ENCODE peak calls at places on chromosomes 5 and 9, in four cellular contexts. B is KG1, G is H7, R is heart left ventricle. C is an unnamed sample.

GRCh38 chr5:963310-963672 is 45.3 kb upstream of the NKD2 start:
- DNase-seq in R (no peak), G (peak), B (no peak), C (no peak)

GRCh38 chr5:129547137-129547536 is 87.0 kb downstream of the ADAMTS19 start:
- DNase-seq in R (no peak), B (no peak), G (no peak), C (no peak)

GRCh38 chr5:141050622-141051525 is at the start of gene PCDHB1:
- DNase-seq in R (no peak), G (peak), B (no peak), C (peak)

GRCh38 chr9:133706651-133707050 is 31.5 kb downstream of the SARDH start:
- DNase-seq in B (no peak), R (peak), G (peak), C (no peak)

GRCh38 chr5:135398855-135399837 is at the start of gene MACROH2A1:
- DNase-seq in G (peak), R (peak), B (no peak), C (peak)

GRCh38 chr5:172458956-172459355 is 4.6 kb upstream of the SH3PXD2B start:
- DNase-seq in B (no peak), G (no peak), R (no peak), C (no peak)

GRCh38 chr9:133844876-133845658 is 106.9 kb upstream of the SARDH start:
- DNase-seq in G (no peak), R (peak), B (no peak), C (no peak)

GRCh38 chr9:116689117-116689516 is 2.0 kb downstream of the TRIM32 start:
- DNase-seq in R (no peak), B (no peak), G (no peak), C (no peak)

GRCh38 chr9:69546265-69546664 is 125.9 kb downstream of the APBA1 start:
- DNase-seq in G (peak), B (no peak), R (no peak), C (peak)

GRCh38 chr5:150214289-150214688 is 24.4 kb downstream of the SLC6A7 start:
- DNase-seq in G (peak), R (peak), B (no peak), C (no peak)

GRCh38 chr9:98923724-98924123 is 20.0 kb upstream of the COL15A1 start:
- DNase-seq in G (no peak), R (no peak), B (no peak), C (peak)

GRCh38 chr9:100104314-100104713 is 5.3 kb downstream of the INVS start:
- DNase-seq in R (no peak), G (no peak), B (no peak), C (no peak)

GRCh38 chr5:37792976-37793328 is 46.9 kb downstream of the GDNF start:
- DNase-seq in B (no peak), G (no peak), R (no peak), C (no peak)

GRCh38 chr9:95143591-95144561 is 173.6 kb downstream of the FANCC start:
- DNase-seq in G (no peak), R (peak), B (no peak), C (no peak)

GRCh38 chr5:172723508-172723907 is 47.5 kb downstream of the DUSP1 start:
- DNase-seq in G (no peak), B (no peak), R (no peak), C (no peak)

GRCh38 chr5:69418559-69418958 is 3.6 kb downstream of the MARVELD2 start:
- DNase-seq in R (no peak), G (no peak), B (no peak), C (no peak)

GRCh38 chr5:15261279-15261668 is 238.7 kb upstream of the FBXL7 start:
- DNase-seq in B (no peak), R (no peak), G (no peak), C (no peak)

GRCh38 chr9:15115702-15116639 is 191.0 kb downstream of the TTC39B start:
- DNase-seq in R (no peak), G (no peak), B (no peak), C (peak)

GRCh38 chr9:96762562-96762961 is 15.3 kb downstream of the ZNF510 start:
- DNase-seq in G (no peak), B (no peak), R (no peak), C (no peak)

GRCh38 chr5:142248853-142249462 is 75.9 kb downstream of the SPRY4 start:
- DNase-seq in B (no peak), R (peak), G (no peak), C (peak)

GRCh38 chr5:175657593-175658271 is at the start of gene HRH2:
- DNase-seq in G (peak), R (peak), B (peak), C (peak)

GRCh38 chr9:125946397-125946796 is 199.2 kb downstream of the PBX3 start:
- DNase-seq in B (no peak), G (no peak), R (no peak), C (no peak)

GRCh38 chr9:105832311-105832710 is 138.0 kb downstream of the TMEM38B start:
- DNase-seq in B (no peak), G (no peak), R (no peak), C (no peak)

GRCh38 chr9:93589688-93590087 is 13.3 kb downstream of the PHF2 start:
- DNase-seq in G (peak), B (no peak), R (no peak), C (no peak)

GRCh38 chr5:41240390-41240789 is 27.1 kb upstream of the C6 start:
- DNase-seq in B (no peak), R (no peak), G (peak), C (no peak)

GRCh38 chr9:6646028-6646636 is 603 bp upstream of the GLDC start:
- DNase-seq in R (no peak), G (no peak), B (no peak), C (peak)

GRCh38 chr9:71279188-71279739 is 157.8 kb upstream of the TRPM3 start:
- DNase-seq in R (no peak), G (no peak), B (no peak), C (no peak)

GRCh38 chr5:56827043-56827442 is 11.7 kb downstream of the MAP3K1 start:
- DNase-seq in G (peak), R (no peak), B (no peak), C (peak)

GRCh38 chr5:79774171-79774854 is 84.7 kb downstream of the CMYA5 start:
- DNase-seq in R (peak), G (peak), B (no peak), C (peak)

C was measured in ELF-1.